ENCODE peak calls at places on chromosome 10, in five cellular contexts. Z is activated T-cell treated with anti-CD3 and anti-CD28 coated beads for 1 hour, Y is uterus, S is nucleus accumbens, A is EL. B is an unnamed sample.

GRCh38 chr10:102712843-102713242 is 1.4 kb downstream of the ARL3 start:
- DNase-seq in A (no peak), Y (no peak), S (no peak), Z (no peak), B (no peak)

GRCh38 chr10:61284222-61284890 is 168.8 kb downstream of the TMEM26 start:
- DNase-seq in A (peak), Z (no peak), S (no peak), Y (peak), B (peak)

GRCh38 chr10:74292871-74293427 is 141.9 kb downstream of the ADK start:
- DNase-seq in S (no peak), Z (no peak), Y (no peak), A (peak), B (peak)

GRCh38 chr10:121490906-121491519 is 107.2 kb downstream of the FGFR2 start:
- DNase-seq in Y (peak), Z (no peak), S (no peak), A (no peak), B (no peak)

GRCh38 chr10:49015700-49016099 is 76.1 kb upstream of the LRRC18 start:
- DNase-seq in Z (no peak), A (no peak), Y (no peak), S (no peak), B (no peak)

GRCh38 chr10:61662794-61663259 is at the start of gene CABCOCO1:
- DNase-seq in S (peak), Y (peak), Z (no peak), A (peak), B (peak)

GRCh38 chr10:105793071-105793470 is 1152.0 kb downstream of the SORCS3 start:
- DNase-seq in Y (no peak), A (no peak), Z (no peak), S (no peak), B (no peak)

GRCh38 chr10:114068054-114068707 is 24.5 kb downstream of the ADRB1 start:
- DNase-seq in Z (no peak), A (peak), S (no peak), Y (no peak), B (no peak)

GRCh38 chr10:44647877-44648542 is 263.1 kb upstream of the CXCL12 start:
- DNase-seq in S (no peak), Y (peak), A (peak), Z (no peak), B (no peak)

GRCh38 chr10:66604195-66604594 is 321.6 kb upstream of the LRRTM3 start:
- DNase-seq in S (no peak), A (no peak), Y (no peak), Z (no peak), B (no peak)

GRCh38 chr10:9596368-9596920 is 1421.2 kb upstream of the CELF2 start:
- DNase-seq in Z (no peak), S (no peak), A (peak), Y (no peak), B (no peak)

GRCh38 chr10:1403508-1404230 is 333.7 kb downstream of the ADARB2 start:
- DNase-seq in Y (no peak), A (no peak), Z (no peak), S (no peak), B (no peak)

GRCh38 chr10:51425431-51425830 is 274.0 kb downstream of the CSTF2T start:
- DNase-seq in Y (no peak), A (no peak), S (no peak), Z (no peak), B (peak)

GRCh38 chr10:652226-652625 is 37.2 kb downstream of the DIP2C start:
- DNase-seq in Y (no peak), Z (no peak), A (no peak), S (no peak), B (no peak)

GRCh38 chr10:78028438-78029293 is 649 bp downstream of the POLR3A start:
- DNase-seq in Z (peak), Y (no peak), A (peak), S (no peak), B (peak)

GRCh38 chr10:14508725-14509124 is 178.0 kb upstream of the FRMD4A start:
- DNase-seq in A (no peak), S (no peak), Z (no peak), Y (no peak), B (no peak)

GRCh38 chr10:4763960-4764428 is 62.0 kb upstream of the AKR1E2 start:
- DNase-seq in A (peak), Z (no peak), S (no peak), Y (no peak), B (peak)

GRCh38 chr10:5665380-5666323 is 743 bp downstream of the ASB13 start:
- DNase-seq in Z (no peak), Y (no peak), A (peak), S (no peak), B (peak)

GRCh38 chr10:60390224-60390626 is 550 bp upstream of the ANK3 start:
- DNase-seq in Z (no peak), A (peak), S (no peak), Y (no peak), B (peak)

GRCh38 chr10:131764929-131765328 is 135.9 kb upstream of the PPP2R2D start:
- DNase-seq in Z (no peak), Y (no peak), S (no peak), A (no peak), B (no peak)

GRCh38 chr10:72389022-72389421 is 34.3 kb upstream of the DNAJB12 start:
- DNase-seq in Z (no peak), A (no peak), S (no peak), Y (no peak), B (no peak)

GRCh38 chr10:120727001-120727400 is 124.2 kb upstream of the WDR11 start:
- DNase-seq in S (no peak), A (no peak), Y (no peak), Z (no peak), B (no peak)

GRCh38 chr10:110274072-110274627 is 30.6 kb downstream of the SMNDC1 start:
- DNase-seq in A (no peak), Z (no peak), S (no peak), Y (no peak), B (no peak)

GRCh38 chr10:32048282-32048681 is 7.9 kb downstream of the KIF5B start:
- DNase-seq in S (no peak), Y (no peak), Z (no peak), A (no peak), B (no peak)

GRCh38 chr10:60714242-60714641 is 64.0 kb upstream of the CDK1 start:
- DNase-seq in S (no peak), Z (no peak), Y (no peak), A (no peak), B (no peak)

GRCh38 chr10:52391927-52392602 is 78.0 kb downstream of the DKK1 start:
- DNase-seq in Y (no peak), Z (no peak), S (no peak), A (no peak), B (no peak)

GRCh38 chr10:76070861-76071260 is 639.4 kb downstream of the LRMDA start:
- DNase-seq in Z (no peak), Y (no peak), A (no peak), S (no peak), B (no peak)

GRCh38 chr10:114473776-114474175 is 69.5 kb upstream of the AFAP1L2 start:
- DNase-seq in S (no peak), Y (no peak), Z (no peak), A (no peak), B (no peak)

GRCh38 chr10:11344081-11344480 is 267.4 kb downstream of the USP6NL start:
- DNase-seq in Z (no peak), S (no peak), Y (no peak), A (no peak), B (no peak)

GRCh38 chr10:49362596-49363260 is 33.2 kb downstream of the DRGX start:
- DNase-seq in Y (no peak), A (no peak), Z (no peak), S (no peak), B (no peak)

GRCh38 chr10:125094826-125095225 is 65.5 kb downstream of the CTBP2 start:
- DNase-seq in Y (no peak), S (no peak), Z (no peak), A (no peak), B (no peak)

GRCh38 chr10:129624526-129624925 is 157.5 kb downstream of the MGMT start:
- DNase-seq in S (no peak), Y (no peak), A (no peak), Z (no peak), B (no peak)

GRCh38 chr10:5042922-5043321 is 39.3 kb upstream of the AKR1C2 start:
- DNase-seq in Z (no peak), S (no peak), A (no peak), Y (no peak), B (no peak)

B was measured in lung microvascular endothelial cell.